ENCODE peak calls at places on chromosomes 13 and 19, in six cellular contexts. Z is cardiac fibroblast, U is fibroblast of lung, G is cardiac muscle cell, K is uterus, P is left ventricle myocardium inferior. D is an unnamed sample.
A peak's percentile ranks its signal among the peaks of the same experiment; 100 is the strongest.

GRCh38 chr13:85368686-85369085 is 430.5 kb downstream of the SLITRK6 start:
- DNase-seq in Z (no peak), U (no peak), G (no peak), K (no peak), P (no peak), D (no peak)

GRCh38 chr19:15696654-15697194 is 23.8 kb downstream of the CYP4F12 start:
- DNase-seq in Z (no peak), U (no peak), G (no peak), K (no peak), P (no peak), D (no peak)

GRCh38 chr13:101053694-101054093 is 362.6 kb downstream of the NALCN start:
- DNase-seq in Z (no peak), U (peak; percentile 3), G (no peak), K (no peak), P (no peak), D (no peak)

GRCh38 chr13:41562083-41562482 is 104.7 kb downstream of the RGCC start:
- DNase-seq in Z (peak; percentile 83), U (peak; percentile 95), G (peak; percentile 90), K (peak; percentile 71), P (peak; percentile 82), D (peak; percentile 71)

GRCh38 chr13:112074139-112074710 is 7.3 kb downstream of the SOX1 start:
- DNase-seq in Z (no peak), U (no peak), G (no peak), K (no peak), P (no peak), D (no peak)

GRCh38 chr19:46478356-46478986 is 7.1 kb upstream of the PNMA8A start:
- DNase-seq in Z (peak; percentile 73), U (peak; percentile 83), G (peak; percentile 62), K (no peak), P (no peak), D (peak; percentile 78)

GRCh38 chr19:1469200-1469935 is 9.6 kb downstream of the C19orf25 start:
- DNase-seq in Z (no peak), U (no peak), G (no peak), K (no peak), P (no peak), D (no peak)

GRCh38 chr19:15701757-15702589 is 25.9 kb upstream of the OR10H2 start:
- DNase-seq in Z (no peak), U (no peak), G (no peak), K (no peak), P (no peak), D (no peak)

GRCh38 chr13:48319458-48320395 is 16.2 kb downstream of the RB1 start:
- DNase-seq in Z (no peak), U (no peak), G (no peak), K (no peak), P (no peak), D (no peak)

GRCh38 chr13:20141238-20142018 is 19.4 kb downstream of the GJA3 start:
- DNase-seq in Z (peak; percentile 19), U (no peak), G (no peak), K (no peak), P (peak; percentile 71), D (no peak)

GRCh38 chr19:10923503-10924076 is 4.8 kb downstream of the YIPF2 start:
- DNase-seq in Z (no peak), U (no peak), G (no peak), K (no peak), P (no peak), D (no peak)

GRCh38 chr19:49355890-49356289 is 6.3 kb downstream of the TEAD2 start:
- DNase-seq in Z (peak; percentile 66), U (no peak), G (peak; percentile 72), K (peak; percentile 32), P (peak; percentile 36), D (no peak)

GRCh38 chr13:41627425-41627824 is 170.1 kb downstream of the RGCC start:
- DNase-seq in Z (no peak), U (no peak), G (no peak), K (no peak), P (no peak), D (no peak)

GRCh38 chr13:92743992-92744391 is 482.6 kb upstream of the GPC6 start:
- DNase-seq in Z (no peak), U (no peak), G (peak; percentile 20), K (no peak), P (no peak), D (no peak)

GRCh38 chr19:16235811-16236710 is 38.4 kb downstream of the AP1M1 start:
- DNase-seq in Z (no peak), U (no peak), G (no peak), K (no peak), P (no peak), D (no peak)

GRCh38 chr19:47035127-47035494 is 13.3 kb downstream of the TMEM160 start:
- DNase-seq in Z (no peak), U (peak; percentile 19), G (no peak), K (no peak), P (no peak), D (no peak)

GRCh38 chr13:51245583-51245982 is 23.4 kb downstream of the FAM124A start:
- DNase-seq in Z (no peak), U (no peak), G (no peak), K (no peak), P (no peak), D (no peak)

GRCh38 chr13:110312669-110313031 is 5.6 kb downstream of the COL4A2 start:
- DNase-seq in Z (peak; percentile 80), U (peak; percentile 97), G (peak; percentile 76), K (peak; percentile 78), P (no peak), D (peak; percentile 89)

GRCh38 chr13:30874561-30874960 is 31.5 kb upstream of the MEDAG start:
- DNase-seq in Z (no peak), U (no peak), G (no peak), K (no peak), P (no peak), D (no peak)

GRCh38 chr13:73329355-73329754 is 270.6 kb downstream of the KLF5 start:
- DNase-seq in Z (no peak), U (no peak), G (no peak), K (no peak), P (no peak), D (no peak)

GRCh38 chr19:1069009-1069779 is 2.2 kb downstream of the ARHGAP45 start:
- DNase-seq in Z (no peak), U (no peak), G (no peak), K (no peak), P (peak; percentile 71), D (no peak)

GRCh38 chr19:17086811-17087210 is 11.2 kb downstream of the MYO9B start:
- DNase-seq in Z (no peak), U (no peak), G (no peak), K (no peak), P (no peak), D (no peak)

GRCh38 chr19:35533201-35533821 is at the start of gene GAPDHS:
- DNase-seq in Z (no peak), U (no peak), G (peak; percentile 21), K (no peak), P (no peak), D (no peak)

GRCh38 chr13:58979851-58980250 is 1183.9 kb downstream of the DIAPH3 start:
- DNase-seq in Z (no peak), U (no peak), G (no peak), K (no peak), P (no peak), D (no peak)

GRCh38 chr19:42140125-42140754 is 8.0 kb upstream of the POU2F2 start:
- DNase-seq in Z (peak; percentile 82), U (peak; percentile 66), G (peak; percentile 84), K (no peak), P (peak; percentile 61), D (peak; percentile 45)

GRCh38 chr19:38395381-38396127 is 7.1 kb downstream of the SPRED3 start:
- DNase-seq in Z (no peak), U (no peak), G (no peak), K (no peak), P (no peak), D (no peak)

GRCh38 chr13:72952529-72953141 is 106.2 kb upstream of the KLF5 start:
- DNase-seq in Z (no peak), U (no peak), G (no peak), K (no peak), P (no peak), D (no peak)

GRCh38 chr13:20814224-20814910 is 40.6 kb upstream of the EEF1AKMT1 start:
- DNase-seq in Z (peak; percentile 96), U (peak; percentile 95), G (peak; percentile 95), K (peak; percentile 89), P (peak; percentile 81), D (peak; percentile 92)

GRCh38 chr19:33780746-33781145 is 15.9 kb upstream of the KCTD15 start:
- DNase-seq in Z (peak; percentile 8), U (peak; percentile 10), G (peak; percentile 10), K (no peak), P (no peak), D (no peak)

GRCh38 chr19:45632468-45633196 is 6.6 kb downstream of the EML2 start:
- DNase-seq in Z (peak; percentile 96), U (peak; percentile 93), G (peak; percentile 94), K (peak; percentile 30), P (peak; percentile 70), D (peak; percentile 91)

GRCh38 chr13:107882708-107883560 is 332.4 kb downstream of the LIG4 start:
- DNase-seq in Z (no peak), U (no peak), G (no peak), K (no peak), P (no peak), D (no peak)

GRCh38 chr13:21657538-21657937 is 13.3 kb upstream of the FGF9 start:
- DNase-seq in Z (no peak), U (peak; percentile 67), G (peak; percentile 34), K (no peak), P (no peak), D (peak; percentile 66)

GRCh38 chr13:42600943-42601342 is 27.0 kb downstream of the TNFSF11 start:
- DNase-seq in Z (no peak), U (peak; percentile 9), G (peak; percentile 2), K (no peak), P (no peak), D (no peak)

GRCh38 chr19:29880498-29881081 is 61.4 kb upstream of the URI1 start:
- DNase-seq in Z (no peak), U (no peak), G (no peak), K (no peak), P (no peak), D (no peak)

GRCh38 chr19:56106397-56106849 is 14.7 kb downstream of the ZNF787 start:
- DNase-seq in Z (no peak), U (no peak), G (no peak), K (no peak), P (no peak), D (no peak)

GRCh38 chr13:68291595-68291994 is 1061.5 kb upstream of the PCDH9 start:
- DNase-seq in Z (no peak), U (no peak), G (no peak), K (no peak), P (no peak), D (no peak)

GRCh38 chr19:18147396-18147795 is 5.6 kb upstream of the PIK3R2 start:
- DNase-seq in Z (no peak), U (no peak), G (no peak), K (no peak), P (no peak), D (no peak)

GRCh38 chr13:42970824-42971669 is 21.0 kb downstream of the EPSTI1 start:
- DNase-seq in Z (peak; percentile 36), U (peak; percentile 37), G (peak; percentile 51), K (no peak), P (no peak), D (peak; percentile 56)

GRCh38 chr19:6156033-6156432 is 20.6 kb downstream of the ACSBG2 start:
- DNase-seq in Z (no peak), U (no peak), G (no peak), K (no peak), P (no peak), D (no peak)

GRCh38 chr19:48445256-48445605 is 552 bp upstream of the GRWD1 start:
- DNase-seq in Z (peak; percentile 96), U (peak; percentile 93), G (peak; percentile 96), K (peak; percentile 64), P (no peak), D (peak; percentile 94)